ENCODE peak calls at places on chromosomes 16 and 17, in four cellular contexts. Y is right atrium auricular region, P is H9, C is tibial artery. G is an unnamed sample.

GRCh38 chr16:4214215-4214621 is 27.7 kb downstream of the SRL start:
- DNase-seq in Y (no peak), P (no peak), C (no peak), G (no peak)

GRCh38 chr17:61416540-61417363 is 17.1 kb downstream of the TBX2 start:
- DNase-seq in Y (peak), P (peak), C (peak), G (peak)

GRCh38 chr17:36142806-36143205 is 33.6 kb downstream of the TBC1D3B start:
- DNase-seq in Y (no peak), P (no peak), C (no peak), G (no peak)

GRCh38 chr17:34669511-34669910 is 90.1 kb downstream of the TMEM132E start:
- DNase-seq in Y (no peak), P (peak), C (no peak), G (no peak)

GRCh38 chr17:39920218-39921210 is 2.1 kb upstream of the GSDMB start:
- DNase-seq in Y (no peak), P (no peak), C (no peak), G (no peak)

GRCh38 chr17:66459811-66460270 is 157.4 kb downstream of the PRKCA start:
- DNase-seq in Y (peak), P (no peak), C (peak), G (peak)

GRCh38 chr16:9680021-9680655 is 502.1 kb downstream of the GRIN2A start:
- DNase-seq in Y (no peak), P (peak), C (no peak), G (no peak)

GRCh38 chr17:7435676-7436555 is 681 bp downstream of the TMEM102 start:
- DNase-seq in Y (no peak), P (peak), C (no peak), G (peak)

GRCh38 chr17:41919840-41920579 is 1.3 kb upstream of the ACLY start:
- DNase-seq in Y (no peak), P (peak), C (no peak), G (no peak)

GRCh38 chr17:49193513-49194296 is 16.7 kb downstream of the GNGT2 start:
- DNase-seq in Y (peak), P (peak), C (peak), G (peak)

GRCh38 chr17:82253179-82253544 is 20.3 kb downstream of the CSNK1D start:
- DNase-seq in Y (no peak), P (no peak), C (no peak), G (no peak)

GRCh38 chr16:642189-643049 is 791 bp downstream of the MCRIP2 start:
- DNase-seq in Y (no peak), P (no peak), C (no peak), G (peak)

DNA sequence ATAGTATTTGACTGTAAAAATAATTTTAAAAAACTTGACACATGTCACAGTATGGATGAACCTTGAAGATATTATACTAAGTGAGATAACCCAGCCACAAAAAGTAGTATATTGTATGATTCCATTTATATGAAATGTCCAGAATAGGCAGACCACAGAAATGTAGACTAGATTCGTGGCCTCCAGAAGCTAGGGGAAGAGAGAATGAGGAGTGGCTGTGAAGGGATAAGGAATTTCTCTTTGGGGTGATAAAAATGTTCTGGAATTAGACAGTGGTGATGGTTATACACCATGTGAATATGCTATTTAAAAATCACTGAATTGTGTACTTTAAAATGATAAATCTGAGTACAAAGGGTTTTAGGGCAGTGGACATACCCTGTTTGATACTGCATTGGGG is 253.1 kb upstream of the DYNLRB2 start:
- DNase-seq in Y (no peak), P (no peak), C (no peak), G (no peak)
- TF ChIP-seq CTCF in Y (no peak), P (no peak), C (no peak), G (no peak)

GRCh38 chr16:49856741-49857330 is 924 bp upstream of the ZNF423 start:
- DNase-seq in Y (peak), P (peak), C (peak), G (no peak)
- TF ChIP-seq CTCF in Y (no peak), P (no peak), C (peak), G (no peak)

DNA sequence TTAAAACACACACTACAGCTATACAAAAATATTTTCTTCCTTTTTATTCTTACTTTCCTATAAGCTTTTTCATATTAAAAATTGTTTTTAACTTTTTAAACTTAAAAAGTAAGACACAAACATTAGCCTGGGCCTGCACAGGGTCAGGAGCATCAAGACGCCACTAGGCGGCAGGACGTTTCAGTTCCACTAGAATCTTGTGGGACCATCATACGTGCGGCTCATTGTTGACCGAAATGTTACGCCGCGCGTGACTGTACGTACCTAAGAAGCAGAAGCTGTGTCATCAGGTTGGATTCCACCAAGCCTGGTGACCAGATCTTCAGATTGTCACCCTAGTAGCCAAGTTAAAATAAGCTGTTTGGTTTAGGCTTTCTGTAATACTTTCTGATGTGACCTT is 47.1 kb downstream of the USP10 start:
- DNase-seq in Y (no peak), P (no peak), C (no peak), G (no peak)
- TF ChIP-seq CTCF in Y (no peak), P (peak), C (no peak), G (peak)

GRCh38 chr16:63018581-63019223 is 982.5 kb upstream of the CDH8 start:
- DNase-seq in Y (no peak), P (no peak), C (no peak), G (no peak)
- TF ChIP-seq CTCF in Y (no peak), P (no peak), C (no peak), G (no peak)

GRCh38 chr17:31858647-31859486 is at the start of gene COPRS:
- DNase-seq in Y (peak), P (peak), C (peak), G (peak)
- TF ChIP-seq CTCF in Y (peak), P (no peak), C (no peak), G (no peak)

GRCh38 chr17:79842656-79843474 is 3.6 kb upstream of the CBX4 start:
- DNase-seq in Y (no peak), P (no peak), C (no peak), G (no peak)
- TF ChIP-seq CTCF in Y (peak), P (peak), C (no peak), G (no peak)

DNA sequence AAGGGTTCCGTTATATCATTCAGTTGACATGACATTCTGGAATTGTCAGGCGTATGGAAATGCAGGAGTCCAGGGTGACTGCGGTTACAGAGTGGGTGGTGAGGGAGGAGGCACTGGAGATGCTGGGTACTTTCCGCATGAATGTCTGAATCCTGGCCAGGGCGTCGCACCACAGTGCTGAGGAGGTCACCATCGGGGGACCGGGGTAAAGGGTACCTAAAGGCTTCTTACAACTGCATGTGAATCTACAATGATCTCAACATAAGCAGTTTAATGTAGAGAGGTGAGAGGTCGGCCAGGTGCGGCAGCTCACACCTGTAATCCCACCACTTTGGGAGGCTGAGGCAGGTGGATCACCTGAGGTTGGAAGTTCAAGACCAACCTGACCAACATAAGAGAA is 34.3 kb downstream of the USP22 start:
- DNase-seq in Y (no peak), P (no peak), C (no peak), G (peak)
- TF ChIP-seq CTCF in Y (no peak), P (no peak), C (no peak), G (no peak)

DNA sequence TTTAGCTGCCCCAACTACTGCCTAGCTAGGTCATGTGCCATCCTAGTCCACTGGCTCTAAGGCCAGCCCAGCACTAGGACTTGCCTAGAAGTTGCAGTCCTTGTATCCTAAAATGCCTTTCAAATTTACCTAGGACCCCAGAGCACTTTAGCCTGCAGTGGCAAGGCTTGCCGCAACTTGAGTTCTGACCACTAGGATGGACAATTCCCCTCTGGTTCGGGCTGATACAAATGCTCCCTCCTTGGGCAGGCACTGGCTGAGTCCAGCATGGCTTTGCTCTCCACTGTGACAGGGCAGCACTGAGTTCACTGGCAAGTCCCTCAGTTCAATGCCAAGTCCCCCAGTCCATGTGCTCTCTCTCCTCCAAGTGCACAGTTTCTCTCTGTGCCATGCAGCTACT is 9.9 kb upstream of the TMEM219 start:
- DNase-seq in Y (no peak), P (peak), C (no peak), G (no peak)
- TF ChIP-seq CTCF in Y (no peak), P (peak), C (no peak), G (no peak)

DNA sequence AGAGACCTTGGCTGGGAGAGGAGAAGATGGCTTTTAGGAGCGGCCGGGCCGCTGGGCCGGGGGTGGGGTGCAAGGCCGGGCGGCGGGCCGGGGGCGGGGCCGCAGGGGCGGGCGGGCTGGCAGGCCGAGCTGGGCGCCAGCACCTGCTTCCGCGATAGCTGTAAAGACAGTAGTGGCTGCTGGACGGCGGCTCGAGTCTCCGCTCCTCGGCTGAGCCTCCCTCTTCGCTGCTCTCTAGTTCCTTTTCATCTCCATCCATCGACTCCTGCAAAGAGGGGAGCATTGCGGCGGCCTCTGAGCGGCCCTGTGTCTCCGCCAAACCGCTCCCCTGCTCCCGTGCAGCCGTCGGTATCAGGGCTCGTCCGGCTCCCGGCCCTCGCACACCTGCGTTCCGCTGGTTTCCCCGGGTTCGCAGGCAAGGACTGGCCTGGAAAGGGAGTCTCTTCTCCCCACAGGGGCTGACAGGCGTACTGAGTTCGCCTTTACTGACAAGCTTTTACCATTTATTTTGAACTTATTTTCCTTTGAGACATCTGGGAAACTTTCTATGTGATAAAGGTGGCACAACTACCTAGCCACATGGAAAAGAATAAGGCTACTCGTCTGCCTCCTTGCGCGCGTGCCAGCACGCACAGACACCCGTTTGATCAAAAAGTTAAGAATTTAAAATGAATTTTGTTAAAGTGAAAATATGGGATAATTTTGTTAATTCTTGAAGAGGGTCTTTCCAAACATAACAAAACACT is at the start of gene C17orf75:
- DNase-seq in Y (peak), P (peak), C (peak), G (peak)
- TF ChIP-seq CTCF in Y (no peak), P (no peak), C (no peak), G (no peak)

GRCh38 chr17:76726766-76727718 is at the start of gene METTL23:
- DNase-seq in Y (peak), P (peak), C (peak), G (peak)
- TF ChIP-seq CTCF in Y (peak), P (peak), C (peak), G (peak)

G was measured in CD14-positive monocyte.